ENCODE peak calls at places on chromosomes 11 and 22, in six cellular contexts. One of them, this sample, is unnamed.

GRCh38 chr11:69662021-69662698 is 13.0 kb downstream of the LTO1 start:
- DNase-seq in T-helper 9 cell: no peak
- DNase-seq in Right ventricle myocardium superior: peak; percentile 67
- DNase-seq in HFFc6: no peak
- DNase-seq in WTC11: peak; percentile 26
- DNase-seq in GM06990: no peak
- DNase-seq in this sample: no peak

GRCh38 chr11:111361874-111362273 is 17.2 kb downstream of the POU2AF1 start:
- DNase-seq in T-helper 9 cell: no peak
- DNase-seq in Right ventricle myocardium superior: no peak
- DNase-seq in HFFc6: no peak
- DNase-seq in WTC11: no peak
- DNase-seq in GM06990: no peak
- DNase-seq in this sample: no peak

GRCh38 chr11:4826425-4826824 is 5.3 kb downstream of the OR51F2 start:
- DNase-seq in T-helper 9 cell: no peak
- DNase-seq in Right ventricle myocardium superior: no peak
- DNase-seq in HFFc6: no peak
- DNase-seq in WTC11: no peak
- DNase-seq in GM06990: no peak
- DNase-seq in this sample: no peak

GRCh38 chr11:130675456-130675855 is 227.0 kb downstream of the ADAMTS15 start:
- DNase-seq in T-helper 9 cell: no peak
- DNase-seq in Right ventricle myocardium superior: peak; percentile 87
- DNase-seq in HFFc6: peak; percentile 32
- DNase-seq in WTC11: no peak
- DNase-seq in GM06990: no peak
- DNase-seq in this sample: no peak

GRCh38 chr11:73158356-73159051 is 16.4 kb upstream of the FCHSD2 start:
- DNase-seq in T-helper 9 cell: no peak
- DNase-seq in Right ventricle myocardium superior: no peak
- DNase-seq in HFFc6: peak; percentile 61
- DNase-seq in WTC11: no peak
- DNase-seq in GM06990: no peak
- DNase-seq in this sample: no peak

GRCh38 chr11:100592619-100593309 is 94.3 kb upstream of the ARHGAP42 start:
- DNase-seq in T-helper 9 cell: no peak
- DNase-seq in Right ventricle myocardium superior: no peak
- DNase-seq in HFFc6: no peak
- DNase-seq in WTC11: no peak
- DNase-seq in GM06990: no peak
- DNase-seq in this sample: no peak

GRCh38 chr11:119373917-119374631 is 7.4 kb downstream of the USP2 start:
- DNase-seq in T-helper 9 cell: peak; percentile 38
- DNase-seq in Right ventricle myocardium superior: peak; percentile 81
- DNase-seq in HFFc6: peak; percentile 66
- DNase-seq in WTC11: peak; percentile 92
- DNase-seq in GM06990: no peak
- DNase-seq in this sample: peak; percentile 63

GRCh38 chr22:25628494-25628893 is 64.0 kb downstream of the GRK3 start:
- DNase-seq in T-helper 9 cell: no peak
- DNase-seq in Right ventricle myocardium superior: no peak
- DNase-seq in HFFc6: no peak
- DNase-seq in WTC11: no peak
- DNase-seq in GM06990: no peak
- DNase-seq in this sample: no peak

GRCh38 chr11:119624102-119624615 is 104.8 kb downstream of the NECTIN1 start:
- DNase-seq in T-helper 9 cell: no peak
- DNase-seq in Right ventricle myocardium superior: no peak
- DNase-seq in HFFc6: no peak
- DNase-seq in WTC11: no peak
- DNase-seq in GM06990: no peak
- DNase-seq in this sample: peak; percentile 67

GRCh38 chr11:78943841-78944240 is 369.2 kb upstream of the NARS2 start:
- DNase-seq in T-helper 9 cell: no peak
- DNase-seq in Right ventricle myocardium superior: no peak
- DNase-seq in HFFc6: no peak
- DNase-seq in WTC11: no peak
- DNase-seq in GM06990: no peak
- DNase-seq in this sample: no peak

GRCh38 chr11:10770626-10771254 is 19.7 kb downstream of the CTR9 start:
- DNase-seq in T-helper 9 cell: peak; percentile 10
- DNase-seq in Right ventricle myocardium superior: peak; percentile 60
- DNase-seq in HFFc6: peak; percentile 33
- DNase-seq in WTC11: peak; percentile 61
- DNase-seq in GM06990: no peak
- DNase-seq in this sample: peak; percentile 33

GRCh38 chr22:23047742-23048141 is 22.6 kb upstream of the GNAZ start:
- DNase-seq in T-helper 9 cell: no peak
- DNase-seq in Right ventricle myocardium superior: no peak
- DNase-seq in HFFc6: no peak
- DNase-seq in WTC11: no peak
- DNase-seq in GM06990: no peak
- DNase-seq in this sample: no peak

GRCh38 chr11:120184371-120184945 is 26.4 kb upstream of the OAF start:
- DNase-seq in T-helper 9 cell: no peak
- DNase-seq in Right ventricle myocardium superior: peak; percentile 80
- DNase-seq in HFFc6: no peak
- DNase-seq in WTC11: no peak
- DNase-seq in GM06990: no peak
- DNase-seq in this sample: no peak

GRCh38 chr11:111796696-111797095 is 30.5 kb upstream of the PPP2R1B start:
- DNase-seq in T-helper 9 cell: no peak
- DNase-seq in Right ventricle myocardium superior: no peak
- DNase-seq in HFFc6: no peak
- DNase-seq in WTC11: no peak
- DNase-seq in GM06990: no peak
- DNase-seq in this sample: no peak

GRCh38 chr11:79744941-79745340 is 304.1 kb upstream of the TENM4 start:
- DNase-seq in T-helper 9 cell: no peak
- DNase-seq in Right ventricle myocardium superior: no peak
- DNase-seq in HFFc6: no peak
- DNase-seq in WTC11: no peak
- DNase-seq in GM06990: no peak
- DNase-seq in this sample: no peak